ENCODE peak calls at places on chromosomes 13 and 19, in four cellular contexts. One of them, this sample, is unnamed.

GRCh38 chr13:42571895-42572294 is 2.1 kb upstream of the TNFSF11 start:
- DNase-seq in Jurkat, Clone E6-1: no peak
- DNase-seq in small intestine: no peak
- DNase-seq in mammary epithelial cell: no peak
- DNase-seq in this sample: no peak

GRCh38 chr13:97141564-97142005 is 80.5 kb upstream of the MBNL2 start:
- DNase-seq in Jurkat, Clone E6-1: no peak
- DNase-seq in mammary epithelial cell: peak
- DNase-seq in small intestine: peak
- DNase-seq in this sample: peak

GRCh38 chr13:37058801-37059135 is 720 bp downstream of the SUPT20H start:
- DNase-seq in small intestine: no peak
- DNase-seq in mammary epithelial cell: no peak
- DNase-seq in Jurkat, Clone E6-1: peak
- DNase-seq in this sample: peak

GRCh38 chr19:36973844-36974195 is 57.7 kb downstream of the ZNF568 start:
- DNase-seq in mammary epithelial cell: no peak
- DNase-seq in small intestine: no peak
- DNase-seq in Jurkat, Clone E6-1: no peak
- DNase-seq in this sample: no peak

GRCh38 chr19:18160792-18161690 is 8.1 kb downstream of the PIK3R2 start:
- DNase-seq in small intestine: peak
- DNase-seq in Jurkat, Clone E6-1: peak
- DNase-seq in mammary epithelial cell: peak
- DNase-seq in this sample: peak

GRCh38 chr19:12564016-12564664 is 12.9 kb upstream of the ZNF564 start:
- DNase-seq in small intestine: peak
- DNase-seq in mammary epithelial cell: peak
- DNase-seq in Jurkat, Clone E6-1: peak
- DNase-seq in this sample: peak

GRCh38 chr13:51895906-51896888 is 34.4 kb downstream of the CCDC70 start:
- DNase-seq in small intestine: peak
- DNase-seq in Jurkat, Clone E6-1: no peak
- DNase-seq in mammary epithelial cell: peak
- DNase-seq in this sample: peak

GRCh38 chr13:25923217-25924085 is 128.4 kb downstream of the SHISA2 start:
- DNase-seq in small intestine: no peak
- DNase-seq in mammary epithelial cell: no peak
- DNase-seq in Jurkat, Clone E6-1: no peak
- DNase-seq in this sample: no peak

GRCh38 chr13:110485604-110486003 is 75.9 kb downstream of the RAB20 start:
- DNase-seq in small intestine: no peak
- DNase-seq in Jurkat, Clone E6-1: no peak
- DNase-seq in mammary epithelial cell: no peak
- DNase-seq in this sample: no peak

GRCh38 chr19:17965370-17966114 is 1.4 kb upstream of the KCNN1 start:
- DNase-seq in small intestine: peak
- DNase-seq in Jurkat, Clone E6-1: no peak
- DNase-seq in mammary epithelial cell: no peak
- DNase-seq in this sample: no peak

GRCh38 chr13:21676611-21677021 is 5.7 kb downstream of the FGF9 start:
- DNase-seq in small intestine: peak
- DNase-seq in mammary epithelial cell: no peak
- DNase-seq in Jurkat, Clone E6-1: no peak
- DNase-seq in this sample: peak

GRCh38 chr13:67227131-67227983 is 2.8 kb downstream of the PCDH9 start:
- DNase-seq in small intestine: no peak
- DNase-seq in Jurkat, Clone E6-1: no peak
- DNase-seq in mammary epithelial cell: no peak
- DNase-seq in this sample: no peak

This sample was measured in HuH-7.5.